ENCODE peak calls at places on chromosomes 1 and 21, in nine cellular contexts. A is HEK293T, M is T1000, U is HTR-8/SVneo, T is GM12864, V is SIG-M5, W is HFF-Myc, C is NCI-H1105, G is GM23248. K is an unnamed sample.

GRCh38 chr1:82464362-82464931 is 663.7 kb downstream of the ADGRL2 start:
- DNase-seq in A (peak), M (no peak), U (no peak), T (no peak), V (no peak), W (no peak), C (no peak), G (no peak), K (no peak)

GRCh38 chr1:55696181-55696580 is 481.0 kb upstream of the USP24 start:
- DNase-seq in A (no peak), M (peak), U (peak), T (no peak), V (no peak), W (peak), C (no peak), G (peak), K (no peak)

GRCh38 chr1:12150456-12151200 is 16.2 kb upstream of the TNFRSF1B start:
- DNase-seq in A (no peak), M (no peak), U (no peak), T (no peak), V (peak), W (no peak), C (no peak), G (no peak), K (peak)

GRCh38 chr1:205600085-205600484 is 31.7 kb downstream of the ELK4 start:
- DNase-seq in A (no peak), M (no peak), U (no peak), T (no peak), V (no peak), W (no peak), C (no peak), G (peak), K (peak)

GRCh38 chr1:30737357-30738039 is 14.1 kb upstream of the MATN1 start:
- DNase-seq in A (no peak), M (no peak), U (no peak), T (no peak), V (no peak), W (no peak), C (no peak), G (no peak), K (no peak)

GRCh38 chr1:246703581-246703980 is 20.6 kb upstream of the SCCPDH start:
- DNase-seq in A (no peak), M (no peak), U (no peak), T (no peak), V (no peak), W (no peak), C (no peak), G (peak), K (no peak)

GRCh38 chr1:219812086-219812485 is 116.3 kb downstream of the SLC30A10 start:
- DNase-seq in A (no peak), M (no peak), U (no peak), T (no peak), V (no peak), W (no peak), C (no peak), G (no peak), K (no peak)

GRCh38 chr1:203148127-203148526 is 20.6 kb downstream of the ADORA1 start:
- DNase-seq in A (no peak), M (no peak), U (no peak), T (no peak), V (no peak), W (no peak), C (no peak), G (peak), K (no peak)

GRCh38 chr1:214281902-214282695 is 1.1 kb downstream of the SMYD2 start:
- DNase-seq in A (no peak), M (no peak), U (peak), T (no peak), V (no peak), W (peak), C (no peak), G (peak), K (no peak)

GRCh38 chr1:51568231-51568935 is 48.5 kb upstream of the OSBPL9 start:
- DNase-seq in A (no peak), M (no peak), U (no peak), T (no peak), V (no peak), W (no peak), C (no peak), G (peak), K (no peak)

GRCh38 chr1:13700521-13701273 is 709 bp downstream of the PRDM2 start:
- DNase-seq in A (peak), M (no peak), U (peak), T (no peak), V (no peak), W (peak), C (peak), G (peak), K (peak)

GRCh38 chr1:228802386-228803221 is 67.3 kb downstream of the RHOU start:
- DNase-seq in A (no peak), M (no peak), U (no peak), T (no peak), V (no peak), W (no peak), C (no peak), G (peak), K (no peak)

GRCh38 chr1:4306559-4307467 is 347.6 kb upstream of the AJAP1 start:
- DNase-seq in A (no peak), M (no peak), U (no peak), T (no peak), V (no peak), W (no peak), C (no peak), G (no peak), K (no peak)

GRCh38 chr1:210536263-210536961 is 207.7 kb downstream of the HHAT start:
- DNase-seq in A (no peak), M (no peak), U (no peak), T (no peak), V (no peak), W (no peak), C (peak), G (no peak), K (no peak)

GRCh38 chr1:6007318-6008083 is 15.3 kb upstream of the NPHP4 start:
- DNase-seq in A (no peak), M (no peak), U (no peak), T (no peak), V (no peak), W (no peak), C (no peak), G (no peak), K (no peak)

GRCh38 chr21:45579383-45580180 is 37.3 kb upstream of the SLC19A1 start:
- DNase-seq in A (no peak), M (no peak), U (no peak), T (no peak), V (no peak), W (no peak), C (no peak), G (no peak), K (no peak)

GRCh38 chr1:238823416-238823815 is 563.0 kb upstream of the CHRM3 start:
- DNase-seq in A (no peak), M (no peak), U (no peak), T (no peak), V (no peak), W (no peak), C (no peak), G (no peak), K (no peak)

GRCh38 chr1:203695116-203695515 is 68.5 kb downstream of the ATP2B4 start:
- DNase-seq in A (no peak), M (no peak), U (no peak), T (no peak), V (no peak), W (no peak), C (no peak), G (peak), K (no peak)

GRCh38 chr1:210727709-210728108 is 399.0 kb downstream of the HHAT start:
- DNase-seq in A (no peak), M (no peak), U (no peak), T (no peak), V (no peak), W (no peak), C (no peak), G (no peak), K (no peak)

GRCh38 chr1:207499573-207499972 is 3.6 kb downstream of the CR1 start:
- DNase-seq in A (peak), M (peak), U (peak), T (peak), V (peak), W (peak), C (peak), G (peak), K (peak)

GRCh38 chr1:37605806-37606474 is 10.2 kb upstream of the GNL2 start:
- DNase-seq in A (no peak), M (no peak), U (no peak), T (no peak), V (no peak), W (no peak), C (no peak), G (peak), K (no peak)

K was measured in activated CD8-positive, alpha-beta T cell treated with anti-CD3 and anti-CD28 coated beads for 36 hours.